ENCODE peak calls at places on chromosomes 16 and 17, in nine cellular contexts. R is A549, U is heart left ventricle, X is H54, J is body of pancreas, M is IMR-90, Z is Peyer's patch, G is stomach, S is breast epithelium. Q is an unnamed sample.

GRCh38 chr16:64543401-64543800 is 578.5 kb downstream of the CDH11 start:
- DNase-seq in R (no peak), U (no peak), X (no peak), J (no peak), M (no peak), Z (no peak), G (no peak), S (no peak), Q (no peak)

GRCh38 chr16:11914759-11915643 is 755 bp downstream of the GSPT1 start:
- DNase-seq in R (peak), U (peak), X (peak), J (peak), M (peak), Z (peak), G (peak), S (no peak), Q (peak)

GRCh38 chr16:4477966-4478365 is 1.8 kb downstream of the HMOX2 start:
- DNase-seq in R (no peak), U (no peak), X (no peak), J (no peak), M (peak), Z (no peak), G (no peak), S (no peak), Q (no peak)

GRCh38 chr17:31364012-31364411 is 27.5 kb upstream of the RAB11FIP4 start:
- DNase-seq in R (no peak), U (no peak), X (no peak), J (no peak), M (no peak), Z (no peak), G (no peak), S (no peak), Q (no peak)

GRCh38 chr16:89502319-89502843 is 5.8 kb upstream of the SPG7 start:
- DNase-seq in R (peak), U (no peak), X (peak), J (peak), M (no peak), Z (no peak), G (peak), S (no peak), Q (peak)

GRCh38 chr17:75914643-75915265 is 10.1 kb upstream of the MRPL38 start:
- DNase-seq in R (no peak), U (no peak), X (no peak), J (no peak), M (no peak), Z (no peak), G (no peak), S (no peak), Q (no peak)

GRCh38 chr17:34613064-34614019 is 34.0 kb downstream of the TMEM132E start:
- DNase-seq in R (no peak), U (no peak), X (no peak), J (peak), M (no peak), Z (no peak), G (no peak), S (no peak), Q (no peak)

GRCh38 chr17:50177983-50178834 is 12.4 kb downstream of the SGCA start:
- DNase-seq in R (peak), U (peak), X (peak), J (peak), M (peak), Z (peak), G (peak), S (peak), Q (peak)

GRCh38 chr17:65876985-65877384 is 314.9 kb downstream of the CEP112 start:
- DNase-seq in R (no peak), U (no peak), X (no peak), J (no peak), M (no peak), Z (no peak), G (no peak), S (no peak), Q (peak)

GRCh38 chr16:8887952-8888560 is 5.9 kb downstream of the LITAFD start:
- DNase-seq in R (no peak), U (peak), X (no peak), J (peak), M (peak), Z (no peak), G (peak), S (peak), Q (no peak)

GRCh38 chr16:10984509-10984908 is 40.1 kb downstream of the CLEC16A start:
- DNase-seq in R (no peak), U (no peak), X (no peak), J (no peak), M (peak), Z (no peak), G (no peak), S (no peak), Q (no peak)

GRCh38 chr16:17488506-17488905 is 17.7 kb upstream of the XYLT1 start:
- DNase-seq in R (no peak), U (no peak), X (no peak), J (no peak), M (no peak), Z (no peak), G (no peak), S (no peak), Q (no peak)

GRCh38 chr17:33671493-33671892 is 378.4 kb upstream of the ASIC2 start:
- DNase-seq in R (no peak), U (no peak), X (no peak), J (no peak), M (no peak), Z (no peak), G (no peak), S (no peak), Q (no peak)

GRCh38 chr16:85435298-85435697 is 177.8 kb upstream of the GSE1 start:
- DNase-seq in R (no peak), U (no peak), X (no peak), J (no peak), M (no peak), Z (no peak), G (no peak), S (no peak), Q (no peak)

GRCh38 chr17:51643702-51644490 is 383.6 kb downstream of the UTP18 start:
- DNase-seq in R (peak), U (no peak), X (no peak), J (no peak), M (no peak), Z (no peak), G (no peak), S (no peak), Q (no peak)

GRCh38 chr16:82260212-82260795 is 90.3 kb upstream of the MPHOSPH6 start:
- DNase-seq in R (no peak), U (no peak), X (no peak), J (no peak), M (no peak), Z (no peak), G (no peak), S (no peak), Q (no peak)

GRCh38 chr16:23683487-23683886 is 4.8 kb downstream of the PLK1 start:
- DNase-seq in R (no peak), U (no peak), X (no peak), J (no peak), M (no peak), Z (no peak), G (no peak), S (no peak), Q (no peak)

GRCh38 chr16:53022374-53022773 is 30.3 kb downstream of the CHD9NB start:
- DNase-seq in R (peak), U (peak), X (peak), J (peak), M (peak), Z (no peak), G (peak), S (no peak), Q (peak)

GRCh38 chr17:61775364-61775763 is 88.0 kb downstream of the BRIP1 start:
- DNase-seq in R (no peak), U (no peak), X (no peak), J (no peak), M (no peak), Z (no peak), G (no peak), S (no peak), Q (no peak)

GRCh38 chr17:79617304-79617703 is 6.5 kb upstream of the RBFOX3 start:
- DNase-seq in R (no peak), U (no peak), X (no peak), J (no peak), M (no peak), Z (no peak), G (no peak), S (peak), Q (no peak)

GRCh38 chr17:80795737-80796136 is 195.9 kb upstream of the CHMP6 start:
- DNase-seq in R (no peak), U (peak), X (no peak), J (peak), M (no peak), Z (no peak), G (no peak), S (peak), Q (no peak)

GRCh38 chr16:73413469-73414190 is 365.7 kb upstream of the ZFHX3 start:
- DNase-seq in R (no peak), U (no peak), X (no peak), J (no peak), M (no peak), Z (no peak), G (no peak), S (no peak), Q (no peak)

GRCh38 chr17:68596411-68596945 is 4.7 kb downstream of the FAM20A start:
- DNase-seq in R (no peak), U (no peak), X (no peak), J (no peak), M (no peak), Z (no peak), G (no peak), S (no peak), Q (no peak)

GRCh38 chr17:53353919-53354351 is 468.8 kb upstream of the KIF2B start:
- DNase-seq in R (no peak), U (peak), X (no peak), J (peak), M (no peak), Z (no peak), G (peak), S (no peak), Q (peak)

GRCh38 chr17:73829676-73830280 is 185.5 kb upstream of the SDK2 start:
- DNase-seq in R (no peak), U (no peak), X (no peak), J (no peak), M (no peak), Z (no peak), G (no peak), S (no peak), Q (no peak)

DNA sequence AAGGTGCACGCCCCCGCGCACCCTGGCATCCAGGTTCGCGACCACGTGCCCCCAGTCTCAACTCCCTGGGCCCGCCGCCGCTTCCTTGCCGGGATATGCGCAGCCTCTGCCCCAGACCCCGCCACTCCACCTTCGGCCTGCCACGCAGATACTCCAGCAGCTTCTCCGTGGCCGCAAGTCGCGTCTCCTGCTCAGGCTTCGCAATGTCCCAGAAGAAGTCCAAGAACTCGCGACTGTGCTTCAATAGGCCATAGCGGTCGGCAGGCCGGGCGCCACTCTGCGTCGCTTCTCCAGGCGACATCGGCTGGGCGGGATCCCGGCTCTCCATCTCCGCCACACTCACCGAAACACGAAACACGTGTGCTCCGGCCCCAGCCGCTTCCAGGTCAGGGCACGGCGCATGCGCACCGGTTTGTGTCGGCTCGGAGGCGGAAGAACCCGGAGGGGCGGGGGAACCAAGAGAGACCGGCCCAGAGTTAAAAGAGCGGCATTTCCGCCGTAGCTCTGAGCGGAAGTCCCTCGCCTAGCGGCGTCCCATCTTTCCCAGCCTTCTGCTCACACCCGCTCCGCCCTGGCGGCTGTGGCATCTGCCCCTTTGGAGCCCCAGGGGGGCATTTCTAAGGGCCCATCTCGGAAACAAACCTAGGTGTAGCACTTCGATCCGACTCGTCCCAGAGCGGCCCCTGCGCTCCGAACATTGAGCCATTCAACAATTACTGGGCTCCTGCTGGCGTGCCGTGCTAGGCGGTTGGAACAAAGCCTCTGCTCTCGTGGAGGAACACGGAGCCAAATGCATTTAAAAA is at the start of gene MYBBP1A:
- DNase-seq in R (peak), U (peak), X (peak), J (peak), M (peak), Z (peak), G (peak), S (peak), Q (peak)
- TF ChIP-seq POLR2A in R (peak), U (no peak), X (peak), J (peak), M (peak), Z (peak), G (no peak), S (peak), Q (peak)

DNA sequence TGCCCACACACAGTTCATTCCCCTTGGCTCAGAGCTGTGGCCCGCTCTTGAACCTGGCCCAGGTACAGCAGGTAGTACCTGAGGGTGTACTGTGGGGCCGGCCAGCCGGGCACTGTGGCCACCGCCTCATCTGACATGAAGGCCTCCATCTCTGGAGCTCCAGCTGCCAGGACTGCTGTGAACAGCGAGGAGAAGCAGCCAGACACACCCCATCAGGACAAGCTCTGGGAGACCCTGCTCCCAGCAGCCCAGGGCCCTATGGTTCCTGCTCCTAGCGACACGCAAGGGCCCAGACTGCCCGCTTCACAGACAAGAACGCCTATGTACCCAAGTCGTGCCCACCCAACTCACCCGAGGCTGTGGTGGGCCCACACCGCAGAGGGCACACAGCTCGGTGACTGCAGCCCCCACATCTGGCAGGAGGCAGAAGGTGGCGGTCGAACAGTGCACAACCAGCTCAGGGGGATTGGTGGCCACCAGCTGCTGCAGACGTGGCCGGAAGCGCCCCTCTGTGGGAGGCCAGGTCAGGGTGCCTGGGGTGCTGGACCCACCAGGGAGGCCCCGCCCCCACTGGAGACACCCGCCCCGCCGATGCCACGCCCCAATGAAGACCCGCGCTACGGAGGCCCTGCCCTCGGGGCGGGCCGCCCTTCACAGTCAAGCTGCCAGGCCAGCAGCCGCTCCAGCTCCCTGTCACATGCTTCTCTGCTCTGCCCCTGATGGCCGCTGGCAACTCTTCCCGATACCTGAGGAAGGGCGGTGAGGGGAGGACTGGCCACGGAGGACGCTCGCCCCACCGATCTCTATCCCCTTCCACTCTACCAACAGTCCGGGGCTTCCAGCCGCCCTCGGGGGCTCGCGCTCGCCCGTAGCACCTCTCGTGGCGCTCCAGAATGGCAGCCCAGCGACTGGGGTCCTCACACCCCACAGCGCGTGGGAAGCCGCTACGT is 1.1 kb upstream of the STUB1 start:
- DNase-seq in R (peak), U (peak), X (peak), J (peak), M (peak), Z (peak), G (peak), S (no peak), Q (peak)
- TF ChIP-seq POLR2A in R (no peak), U (no peak), X (peak), J (peak), M (peak), Z (no peak), G (no peak), S (no peak), Q (peak)

DNA sequence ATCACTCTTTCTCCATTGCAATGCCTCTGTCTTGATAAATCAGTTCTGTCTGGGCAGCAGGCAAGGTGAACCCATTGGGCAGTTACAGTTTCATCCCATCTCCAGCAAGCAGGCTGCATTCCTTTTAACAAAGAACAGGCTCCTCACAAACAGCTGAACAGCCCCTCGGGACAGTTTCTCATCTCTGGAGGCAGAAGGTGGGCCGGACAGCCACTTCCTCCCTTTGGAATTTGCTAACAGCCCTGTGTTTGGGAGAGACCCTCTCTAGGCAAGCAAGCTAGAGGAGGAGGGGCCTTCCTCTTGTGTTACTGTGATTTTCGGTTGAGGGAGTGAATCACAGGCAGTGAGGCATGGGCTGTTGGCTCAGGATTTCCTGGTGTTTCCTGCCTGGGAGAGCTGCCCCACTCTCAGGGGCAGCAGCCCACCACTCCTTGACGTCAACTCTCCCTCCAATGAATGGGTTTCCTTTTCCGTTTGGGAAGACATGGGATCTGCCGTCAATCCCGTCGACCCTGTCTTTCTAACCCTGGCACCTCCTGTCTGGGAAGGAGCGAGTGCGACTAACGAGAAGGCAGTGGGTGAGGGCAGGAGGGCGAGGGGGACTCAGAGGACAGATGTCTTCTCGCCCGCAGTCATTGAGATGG is 3.7 kb upstream of the PGS1 start:
- DNase-seq in R (no peak), U (peak), X (no peak), J (no peak), M (peak), Z (no peak), G (no peak), S (no peak), Q (no peak)
- TF ChIP-seq POLR2A in R (no peak), U (no peak), X (peak), J (no peak), M (peak), Z (no peak), G (no peak), S (no peak), Q (no peak)

GRCh38 chr17:17590883-17591407 is 563 bp downstream of the PEMT start:
- DNase-seq in R (no peak), U (no peak), X (no peak), J (no peak), M (no peak), Z (no peak), G (no peak), S (no peak), Q (no peak)
- TF ChIP-seq POLR2A in R (peak), U (no peak), X (no peak), J (no peak), M (no peak), Z (no peak), G (no peak), S (peak), Q (no peak)

GRCh38 chr17:57586099-57586702 is 158.9 kb downstream of the CCDC182 start:
- DNase-seq in R (no peak), U (no peak), X (no peak), J (no peak), M (no peak), Z (no peak), G (no peak), S (no peak), Q (no peak)

GRCh38 chr17:57585341-57586098 is 159.6 kb downstream of the CCDC182 start:
- DNase-seq in R (no peak), U (no peak), X (no peak), J (no peak), M (no peak), Z (no peak), G (no peak), S (no peak), Q (no peak)

GRCh38 chr17:57580055-57580739 is 164.9 kb downstream of the CCDC182 start:
- DNase-seq in R (no peak), U (no peak), X (no peak), J (no peak), M (no peak), Z (no peak), G (no peak), S (no peak), Q (no peak)

GRCh38 chr17:57584050-57584551 is 161.0 kb downstream of the CCDC182 start:
- DNase-seq in R (no peak), U (no peak), X (no peak), J (no peak), M (no peak), Z (no peak), G (no peak), S (no peak), Q (no peak)

GRCh38 chr17:57582881-57583756 is 162.0 kb downstream of the CCDC182 start:
- DNase-seq in R (no peak), U (no peak), X (no peak), J (no peak), M (no peak), Z (no peak), G (no peak), S (no peak), Q (no peak)
- TF ChIP-seq POLR2A in R (no peak), U (no peak), X (no peak), J (no peak), M (no peak), Z (no peak), G (no peak), S (no peak), Q (no peak)

DNA sequence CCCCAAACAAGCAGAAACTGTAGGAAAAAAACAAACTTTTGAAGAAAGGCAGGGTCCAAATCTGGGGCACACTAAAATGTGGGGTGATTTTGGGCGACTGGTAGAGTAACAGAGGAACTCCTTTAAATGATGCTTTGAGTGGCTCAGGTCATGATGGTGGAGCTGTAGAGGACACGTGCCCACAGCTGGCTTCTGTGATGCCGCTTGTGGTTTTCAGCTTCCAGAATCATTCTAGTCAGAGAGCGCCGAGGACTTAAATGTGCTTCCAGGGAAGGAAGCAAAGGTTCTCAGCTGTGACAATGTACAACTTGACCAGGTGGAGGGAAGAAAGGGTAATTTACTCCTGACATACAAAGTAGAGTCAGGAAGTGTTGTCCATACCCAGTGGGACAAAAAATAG is 162.4 kb downstream of the LGALS9B start:
- DNase-seq in R (no peak), U (no peak), X (no peak), J (no peak), M (no peak), Z (no peak), G (no peak), S (no peak), Q (no peak)
- TF ChIP-seq POLR2A in R (no peak), U (no peak), X (no peak), J (no peak), M (no peak), Z (no peak), G (no peak), S (no peak), Q (no peak)

GRCh38 chr16:75048051-75048450 is 49.2 kb downstream of the ZNRF1 start:
- DNase-seq in R (no peak), U (no peak), X (no peak), J (no peak), M (no peak), Z (no peak), G (no peak), S (no peak), Q (no peak)
- TF ChIP-seq POLR2A in R (no peak), U (no peak), X (no peak), J (no peak), M (no peak), Z (no peak), G (no peak), S (no peak), Q (no peak)